ENCODE peak calls at places on chromosomes 7 and 10, in eight cellular contexts. U, S, Z, M, G, E, X and K are unnamed samples.

GRCh38 chr7:30032310-30033125 is 4.3 kb downstream of the PLEKHA8 start:
- DNase-seq in X (peak; percentile 88), G (no peak), Z (no peak), M (no peak), E (peak; percentile 96), U (peak; percentile 68), S (no peak), K (no peak)

GRCh38 chr10:52443419-52444388 is 129.6 kb downstream of the DKK1 start:
- DNase-seq in G (no peak), E (peak; percentile 91), X (no peak), Z (no peak), M (no peak), U (peak; percentile 44), S (no peak), K (no peak)

GRCh38 chr7:78041409-78041808 is 242.8 kb downstream of the PHTF2 start:
- DNase-seq in Z (no peak), G (no peak), X (no peak), M (no peak), U (no peak), S (no peak), E (no peak), K (no peak)

GRCh38 chr10:71860243-71861029 is 9.4 kb upstream of the PSAP start:
- DNase-seq in Z (peak; percentile 75), S (peak; percentile 89), X (peak; percentile 70), E (peak; percentile 96), G (no peak), M (peak; percentile 84), U (peak; percentile 100), K (peak; percentile 57)

GRCh38 chr7:85125679-85126078 is 61.2 kb downstream of the SEMA3D start:
- DNase-seq in U (no peak), M (no peak), G (no peak), S (no peak), Z (no peak), E (no peak), X (no peak), K (no peak)

GRCh38 chr7:132430863-132431822 is 145.1 kb downstream of the PLXNA4 start:
- DNase-seq in Z (no peak), U (peak; percentile 43), S (no peak), G (no peak), X (no peak), E (no peak), M (no peak), K (no peak)

GRCh38 chr7:111429781-111430180 is 132.5 kb downstream of the IMMP2L start:
- DNase-seq in X (no peak), G (no peak), S (no peak), Z (no peak), M (no peak), E (no peak), U (no peak), K (no peak)

GRCh38 chr7:149734514-149735075 is 38.8 kb downstream of the ZNF467 start:
- DNase-seq in G (no peak), Z (no peak), X (no peak), E (no peak), M (no peak), U (no peak), S (no peak), K (no peak)

GRCh38 chr7:55452967-55453366 is 87.8 kb downstream of the LANCL2 start:
- DNase-seq in G (no peak), Z (no peak), U (no peak), M (no peak), E (no peak), S (no peak), X (no peak), K (no peak)

GRCh38 chr10:89829887-89830269 is 128.5 kb downstream of the KIF20B start:
- DNase-seq in M (no peak), E (no peak), U (no peak), S (no peak), G (no peak), Z (no peak), X (no peak), K (no peak)

GRCh38 chr10:19877466-19878255 is 61.4 kb downstream of the PLXDC2 start:
- DNase-seq in Z (no peak), M (no peak), X (no peak), E (no peak), G (no peak), S (peak; percentile 18), U (no peak), K (no peak)

GRCh38 chr10:70328018-70328417 is 44.2 kb upstream of the NPFFR1 start:
- DNase-seq in E (no peak), M (no peak), U (no peak), G (no peak), Z (no peak), X (no peak), S (no peak), K (no peak)

GRCh38 chr7:142528608-142529408 is 220.5 kb upstream of the PRSS1 start:
- DNase-seq in Z (no peak), E (no peak), X (no peak), U (no peak), M (no peak), S (no peak), G (no peak), K (no peak)

GRCh38 chr10:36116751-36117150 is 474.7 kb upstream of the FZD8 start:
- DNase-seq in U (no peak), M (no peak), X (no peak), G (no peak), S (no peak), E (no peak), Z (no peak), K (no peak)

GRCh38 chr7:151592868-151593486 is 73.3 kb upstream of the RHEB start:
- DNase-seq in G (no peak), Z (no peak), E (peak; percentile 90), X (no peak), M (no peak), S (no peak), U (peak; percentile 73), K (no peak)

GRCh38 chr10:127405221-127405620 is 143.9 kb upstream of the NPS start:
- DNase-seq in E (no peak), S (no peak), X (no peak), U (peak; percentile 41), G (no peak), Z (no peak), M (no peak), K (no peak)

GRCh38 chr7:88111136-88111748 is 108.6 kb downstream of the SRI start:
- DNase-seq in X (peak; percentile 42), S (no peak), G (peak; percentile 26), Z (no peak), M (no peak), U (no peak), E (peak; percentile 54), K (peak; percentile 34)

GRCh38 chr7:66921918-66922486 is 977 bp downstream of the TMEM248 start:
- DNase-seq in S (no peak), E (no peak), U (no peak), G (peak; percentile 62), X (peak; percentile 68), Z (no peak), M (no peak), K (peak; percentile 57)

GRCh38 chr7:135183478-135183877 is 13.0 kb upstream of the CYREN start:
- DNase-seq in G (no peak), M (peak; percentile 15), X (no peak), E (no peak), U (no peak), Z (no peak), S (no peak), K (no peak)

GRCh38 chr10:132962623-132963429 is 20.5 kb upstream of the CFAP46 start:
- DNase-seq in S (no peak), U (no peak), E (no peak), Z (no peak), X (peak; percentile 7), G (no peak), M (no peak), K (peak; percentile 73)

GRCh38 chr10:132963430-132963960 is 21.1 kb upstream of the CFAP46 start:
- DNase-seq in S (no peak), E (no peak), M (no peak), X (no peak), U (no peak), Z (no peak), G (no peak), K (no peak)

GRCh38 chr10:132961420-132961803 is 19.0 kb upstream of the CFAP46 start:
- DNase-seq in S (no peak), G (no peak), U (no peak), X (no peak), E (no peak), Z (no peak), M (no peak), K (no peak)

GRCh38 chr10:132960651-132961419 is 18.5 kb upstream of the CFAP46 start:
- DNase-seq in G (no peak), X (no peak), E (no peak), M (no peak), S (no peak), Z (no peak), U (no peak), K (no peak)

GRCh38 chr10:132961864-132962622 is 19.7 kb upstream of the CFAP46 start:
- DNase-seq in E (no peak), M (peak; percentile 73), Z (peak; percentile 52), X (peak; percentile 31), G (peak; percentile 75), S (peak; percentile 63), U (peak; percentile 42), K (peak; percentile 83)
- TF ChIP-seq CTCF in E (no peak), M (no peak), Z (peak; percentile 14), X (no peak), G (no peak), S (no peak), U (peak; percentile 5), K (no peak)

GRCh38 chr10:15112657-15113056 is 15.5 kb downstream of the RPP38 start:
- DNase-seq in M (no peak), U (no peak), S (no peak), X (no peak), G (no peak), E (no peak), Z (no peak), K (no peak)
- TF ChIP-seq CTCF in M (no peak), U (no peak), S (no peak), X (no peak), G (no peak), E (no peak), Z (no peak), K (no peak)

GRCh38 chr7:97117035-97117371 is 495 bp upstream of the SDHAF3 start:
- DNase-seq in M (no peak), G (no peak), Z (no peak), X (no peak), U (no peak), E (no peak), S (no peak), K (no peak)
- TF ChIP-seq CTCF in M (no peak), G (no peak), Z (no peak), X (no peak), U (no peak), E (no peak), S (no peak), K (no peak)

DNA sequence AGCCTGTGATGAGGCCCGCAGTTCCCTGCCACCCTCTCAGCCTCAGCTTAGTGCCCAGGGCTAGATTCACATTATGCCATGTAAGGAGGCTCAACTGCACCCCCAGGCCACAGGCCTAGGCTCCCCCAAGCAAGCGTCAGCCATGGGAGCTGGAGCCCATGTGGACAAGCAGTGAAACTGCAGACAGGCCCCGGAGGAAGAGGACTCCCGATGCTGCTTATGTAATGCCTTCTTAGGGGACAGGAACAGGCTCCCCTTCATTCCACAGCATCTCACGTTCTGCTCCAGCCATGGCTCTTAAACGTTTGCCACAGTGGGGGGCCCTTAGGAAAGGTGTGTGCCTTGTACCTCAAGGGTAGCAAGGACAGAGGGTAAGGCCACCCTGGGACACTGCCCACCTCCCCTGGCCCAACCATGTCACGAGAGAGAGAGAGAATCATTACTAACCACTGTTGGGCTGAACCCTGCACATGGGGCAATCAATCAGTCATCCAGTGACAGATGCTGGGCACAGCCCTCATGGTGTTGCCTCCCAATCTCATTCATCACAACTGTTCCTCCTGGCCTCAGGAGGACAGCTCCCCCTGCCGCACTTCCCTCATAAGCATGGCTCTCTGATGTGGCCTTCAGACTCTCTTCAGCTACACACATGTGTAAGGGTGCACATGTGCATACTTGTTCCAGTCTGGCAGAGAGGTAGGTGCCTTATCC is 263.0 kb downstream of the GRID1 start:
- DNase-seq in X (no peak), G (no peak), M (no peak), E (no peak), Z (no peak), U (no peak), S (no peak), K (no peak)
- TF ChIP-seq CTCF in X (no peak), G (no peak), M (no peak), E (no peak), Z (no peak), U (no peak), S (no peak), K (no peak)